ENCODE peak calls at places on chromosomes 13 and 19, in ten cellular contexts. X, L, V, Q, P, J, U, G, B and M are unnamed samples.

GRCh38 chr13:101623469-101624209 is 171.2 kb downstream of the ITGBL1 start:
- DNase-seq in X (no peak), L (no peak), V (no peak), Q (no peak), P (no peak), J (peak), U (peak), G (no peak), B (no peak), M (no peak)

GRCh38 chr19:35843676-35844481 is 8.4 kb downstream of the NPHS1 start:
- DNase-seq in X (no peak), L (peak), V (no peak), Q (no peak), P (no peak), J (peak), U (no peak), G (peak), B (no peak), M (peak)

GRCh38 chr19:11137542-11138384 is 17.8 kb downstream of the SPC24 start:
- DNase-seq in X (no peak), L (peak), V (peak), Q (peak), P (peak), J (peak), U (peak), G (peak), B (peak), M (peak)

GRCh38 chr13:101773062-101773461 is 320.6 kb downstream of the ITGBL1 start:
- DNase-seq in X (no peak), L (no peak), V (no peak), Q (no peak), P (no peak), J (peak), U (peak), G (no peak), B (no peak), M (peak)

GRCh38 chr19:14112051-14112808 is 5.3 kb downstream of the PRKACA start:
- DNase-seq in X (no peak), L (no peak), V (no peak), Q (no peak), P (no peak), J (peak), U (peak), G (no peak), B (no peak), M (no peak)

GRCh38 chr13:39506559-39507390 is 96.2 kb downstream of the LHFPL6 start:
- DNase-seq in X (no peak), L (no peak), V (no peak), Q (no peak), P (no peak), J (no peak), U (peak), G (no peak), B (no peak), M (peak)

GRCh38 chr13:49746111-49746510 is 46.4 kb downstream of the KPNA3 start:
- DNase-seq in X (no peak), L (no peak), V (no peak), Q (no peak), P (no peak), J (no peak), U (no peak), G (no peak), B (no peak), M (no peak)

GRCh38 chr19:3120611-3121231 is 15.1 kb upstream of the GNA15 start:
- DNase-seq in X (no peak), L (no peak), V (no peak), Q (no peak), P (no peak), J (no peak), U (no peak), G (no peak), B (no peak), M (no peak)

GRCh38 chr19:43316591-43317319 is 36.7 kb upstream of the CD177 start:
- DNase-seq in X (no peak), L (no peak), V (no peak), Q (no peak), P (no peak), J (peak), U (peak), G (peak), B (no peak), M (peak)

GRCh38 chr13:24053505-24054251 is 106.8 kb upstream of the SPATA13 start:
- DNase-seq in X (peak), L (peak), V (peak), Q (peak), P (peak), J (peak), U (peak), G (peak), B (peak), M (peak)

GRCh38 chr19:40608957-40609356 is 7.8 kb downstream of the LTBP4 start:
- DNase-seq in X (no peak), L (no peak), V (no peak), Q (no peak), P (no peak), J (no peak), U (no peak), G (no peak), B (no peak), M (no peak)

GRCh38 chr13:20370815-20371421 is 138.8 kb upstream of the GJB6 start:
- DNase-seq in X (no peak), L (no peak), V (no peak), Q (no peak), P (no peak), J (no peak), U (no peak), G (peak), B (no peak), M (no peak)

GRCh38 chr13:44015133-44015532 is 135.4 kb downstream of the LACC1 start:
- DNase-seq in X (no peak), L (no peak), V (no peak), Q (no peak), P (no peak), J (no peak), U (no peak), G (no peak), B (no peak), M (no peak)

GRCh38 chr13:68030152-68030809 is 800.1 kb upstream of the PCDH9 start:
- DNase-seq in X (no peak), L (no peak), V (no peak), Q (no peak), P (no peak), J (no peak), U (no peak), G (no peak), B (no peak), M (no peak)

GRCh38 chr19:13827656-13828055 is 32.4 kb downstream of the ZSWIM4 start:
- DNase-seq in X (no peak), L (no peak), V (no peak), Q (no peak), P (no peak), J (peak), U (no peak), G (no peak), B (no peak), M (no peak)

GRCh38 chr13:21913010-21913409 is 242.1 kb downstream of the FGF9 start:
- DNase-seq in X (no peak), L (no peak), V (peak), Q (no peak), P (no peak), J (peak), U (no peak), G (peak), B (no peak), M (peak)

GRCh38 chr13:42709276-42709675 is 72.1 kb upstream of the FAM216B start:
- DNase-seq in X (no peak), L (no peak), V (no peak), Q (no peak), P (no peak), J (no peak), U (no peak), G (no peak), B (no peak), M (no peak)

GRCh38 chr19:38425810-38426466 is at the start of gene RASGRP4:
- DNase-seq in X (no peak), L (peak), V (peak), Q (peak), P (no peak), J (no peak), U (no peak), G (peak), B (no peak), M (peak)

GRCh38 chr19:4904481-4904880 is 1.8 kb upstream of the ARRDC5 start:
- DNase-seq in X (no peak), L (no peak), V (no peak), Q (no peak), P (no peak), J (no peak), U (no peak), G (no peak), B (no peak), M (no peak)

GRCh38 chr13:101425156-101425471 is 8.8 kb upstream of the NALCN start:
- DNase-seq in X (no peak), L (no peak), V (no peak), Q (no peak), P (no peak), J (no peak), U (no peak), G (no peak), B (no peak), M (no peak)

GRCh38 chr13:109126973-109127615 is 497.7 kb downstream of the MYO16 start:
- DNase-seq in X (no peak), L (no peak), V (no peak), Q (no peak), P (no peak), J (no peak), U (no peak), G (no peak), B (peak), M (no peak)

GRCh38 chr19:39430675-39431593 is 4.8 kb downstream of the RPS16 start:
- DNase-seq in X (no peak), L (peak), V (peak), Q (no peak), P (peak), J (peak), U (peak), G (no peak), B (no peak), M (no peak)

GRCh38 chr13:113766035-113766800 is 7.2 kb downstream of the TMEM255B start:
- DNase-seq in X (no peak), L (no peak), V (no peak), Q (no peak), P (no peak), J (no peak), U (no peak), G (no peak), B (no peak), M (no peak)

GRCh38 chr19:30498707-30499106 is 126.5 kb downstream of the ZNF536 start:
- DNase-seq in X (no peak), L (no peak), V (no peak), Q (no peak), P (no peak), J (peak), U (no peak), G (peak), B (no peak), M (peak)

GRCh38 chr19:3512562-3512961 is 6.5 kb downstream of the FZR1 start:
- DNase-seq in X (no peak), L (no peak), V (no peak), Q (no peak), P (no peak), J (no peak), U (no peak), G (no peak), B (no peak), M (no peak)

GRCh38 chr13:49220856-49221614 is 897 bp downstream of the MLNR start:
- DNase-seq in X (no peak), L (no peak), V (no peak), Q (no peak), P (no peak), J (peak), U (peak), G (peak), B (no peak), M (peak)

GRCh38 chr13:37403776-37404497 is 194.6 kb downstream of the POSTN start:
- DNase-seq in X (no peak), L (no peak), V (no peak), Q (no peak), P (no peak), J (peak), U (peak), G (no peak), B (no peak), M (no peak)

GRCh38 chr19:7831452-7831851 is 1.4 kb downstream of the EVI5L start:
- DNase-seq in X (no peak), L (no peak), V (no peak), Q (no peak), P (peak), J (peak), U (peak), G (peak), B (no peak), M (peak)

GRCh38 chr13:41040584-41041334 is 20.6 kb upstream of the WBP4 start:
- DNase-seq in X (no peak), L (no peak), V (no peak), Q (no peak), P (no peak), J (no peak), U (no peak), G (no peak), B (no peak), M (no peak)

GRCh38 chr13:82011355-82011754 is 1670.4 kb upstream of the SPRY2 start:
- DNase-seq in X (no peak), L (no peak), V (no peak), Q (no peak), P (no peak), J (no peak), U (no peak), G (peak), B (no peak), M (no peak)

GRCh38 chr13:27482996-27483395 is 32.6 kb upstream of the MTIF3 start:
- DNase-seq in X (no peak), L (peak), V (no peak), Q (no peak), P (no peak), J (no peak), U (no peak), G (no peak), B (no peak), M (no peak)

GRCh38 chr13:19791953-19792537 is 9.3 kb upstream of the PSPC1 start:
- DNase-seq in X (no peak), L (no peak), V (no peak), Q (no peak), P (no peak), J (no peak), U (no peak), G (peak), B (no peak), M (no peak)

GRCh38 chr13:112684444-112684843 is 5.4 kb upstream of the ATP11A start:
- DNase-seq in X (no peak), L (no peak), V (no peak), Q (no peak), P (no peak), J (no peak), U (no peak), G (no peak), B (no peak), M (no peak)